ENCODE peak calls at places on chromosomes 2 and 18, in eight cellular contexts. J, M, V, F, T, K, X and Y are unnamed samples.
A peak's percentile ranks its signal among the peaks of the same experiment; 100 is the strongest.

GRCh38 chr2:39696838-39697237 is 31.1 kb downstream of the TMEM178A start:
- DNase-seq in V (no peak), F (no peak), K (peak; percentile 20), J (no peak), M (peak; percentile 33), T (no peak), X (no peak), Y (peak; percentile 59)

GRCh38 chr18:44747157-44747556 is 66.5 kb downstream of the SETBP1 start:
- DNase-seq in K (no peak), J (no peak), M (no peak), T (no peak), F (no peak), X (no peak), V (no peak), Y (no peak)

GRCh38 chr18:30860741-30861140 is 181.8 kb downstream of the DSC3 start:
- DNase-seq in J (no peak), V (no peak), K (no peak), T (no peak), F (no peak), X (no peak), M (no peak), Y (no peak)

GRCh38 chr18:27585602-27586173 is 400.6 kb upstream of the CHST9 start:
- DNase-seq in K (no peak), M (no peak), X (peak; percentile 20), F (no peak), J (no peak), V (no peak), T (no peak), Y (no peak)

GRCh38 chr18:39463986-39464385 is 1898.4 kb upstream of the CELF4 start:
- DNase-seq in M (peak; percentile 17), J (no peak), X (no peak), T (no peak), V (no peak), F (no peak), K (no peak), Y (no peak)

GRCh38 chr2:156445311-156446218 is 9.4 kb downstream of the GPD2 start:
- DNase-seq in F (no peak), J (no peak), V (no peak), X (no peak), M (no peak), K (peak; percentile 52), T (no peak), Y (peak; percentile 83)

GRCh38 chr2:122651236-122651635 is 895.8 kb downstream of the TSN start:
- DNase-seq in J (no peak), K (no peak), X (no peak), T (no peak), M (no peak), V (no peak), F (no peak), Y (no peak)

GRCh38 chr2:120264995-120265394 is 12.3 kb downstream of the RALB start:
- DNase-seq in J (no peak), T (no peak), V (no peak), M (no peak), K (no peak), X (no peak), F (no peak), Y (no peak)

GRCh38 chr2:214076527-214076926 is 334.3 kb upstream of the VWC2L start:
- DNase-seq in V (no peak), J (no peak), M (no peak), K (peak; percentile 75), T (no peak), F (no peak), X (no peak), Y (no peak)

GRCh38 chr2:113203901-113204519 is 30.2 kb downstream of the PSD4 start:
- DNase-seq in M (no peak), T (peak; percentile 60), X (peak; percentile 85), K (no peak), F (peak; percentile 76), V (no peak), J (peak; percentile 51), Y (no peak)

GRCh38 chr2:41207578-41207977 is 755.7 kb upstream of the SLC8A1 start:
- DNase-seq in M (no peak), F (no peak), J (no peak), T (no peak), V (no peak), K (no peak), X (no peak), Y (no peak)

GRCh38 chr18:50190926-50191325 is 4.0 kb downstream of the MYO5B start:
- DNase-seq in X (no peak), T (no peak), J (no peak), K (no peak), V (no peak), F (no peak), M (no peak), Y (no peak)

GRCh38 chr2:206085742-206086445 is at the start of gene INO80D:
- DNase-seq in V (peak; percentile 65), F (peak; percentile 80), X (peak; percentile 90), M (peak; percentile 48), K (peak; percentile 27), T (peak; percentile 66), J (peak; percentile 80), Y (peak; percentile 72)

GRCh38 chr2:6917071-6917760 is at the start of gene RNF144A:
- DNase-seq in V (no peak), F (peak; percentile 68), X (peak; percentile 88), T (peak; percentile 76), M (no peak), J (no peak), K (no peak), Y (no peak)
- H3K4me3 ChIP-seq in V (peak within 1 kb of the TSS; percentile 96), F (peak within 1 kb of the TSS; percentile 74), X (peak within 1 kb of the TSS; percentile 77), T (peak within 1 kb of the TSS; percentile 82), M (peak within 1 kb of the TSS; percentile 22), J (peak within 1 kb of the TSS; percentile 61), K (peak within 1 kb of the TSS; percentile 40), Y (peak within 1 kb of the TSS; percentile 53)

DNA sequence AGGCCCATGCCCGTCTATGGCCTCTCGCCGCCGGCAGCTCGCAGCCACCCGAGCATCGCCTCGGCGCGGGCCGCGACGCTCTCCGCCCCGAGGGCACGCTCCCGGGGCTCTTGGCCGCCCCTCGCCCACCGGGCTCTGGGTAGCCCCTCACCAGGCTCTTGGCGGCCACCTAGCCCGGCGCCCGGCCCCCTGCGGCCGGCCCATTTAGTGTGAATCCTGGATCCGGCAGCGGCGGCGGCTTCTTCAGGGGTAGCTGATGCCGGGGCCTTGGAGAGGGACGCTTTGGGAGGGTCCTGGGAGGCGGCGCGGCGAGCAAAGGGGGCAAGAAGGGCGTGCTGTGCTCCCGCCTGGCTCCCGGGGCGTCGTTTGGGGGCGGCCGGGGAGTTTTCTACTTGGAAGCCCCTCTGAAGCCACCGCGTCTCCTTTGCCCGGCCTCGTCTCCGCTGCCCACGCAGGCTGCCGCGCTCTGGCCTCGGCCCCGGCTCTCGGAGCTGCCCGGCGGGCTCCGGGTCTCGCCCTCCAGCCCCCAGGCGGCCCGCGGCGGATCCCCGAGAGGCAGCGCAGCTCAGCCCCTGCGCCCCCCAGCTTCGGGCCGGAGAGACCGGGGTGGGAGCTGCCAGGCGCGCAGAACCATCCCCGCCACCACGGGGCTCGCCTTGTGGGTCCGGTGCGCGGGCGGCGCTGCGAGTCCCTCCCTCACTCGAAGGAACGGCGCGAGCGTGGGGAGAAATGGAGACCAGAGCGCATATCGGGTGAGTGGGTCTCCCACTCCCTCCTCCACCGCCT is 521 bp downstream of the PIEZO2 start:
- DNase-seq in V (no peak), F (no peak), X (peak; percentile 49), T (no peak), K (no peak), J (no peak), M (no peak), Y (no peak)
- H3K4me3 ChIP-seq in V (peak overlapping the region; percentile 77), F (peak overlapping the region; percentile 44), X (peak overlapping the region; percentile 57), T (peak overlapping the region; percentile 4), K (peak overlapping the region; percentile 41), J (peak overlapping the region; percentile 60), M (peak overlapping the region; percentile 66), Y (peak overlapping the region; percentile 23)

GRCh38 chr2:45782436-45782835 is 131.0 kb downstream of the PRKCE start:
- DNase-seq in X (no peak), M (no peak), J (no peak), K (no peak), T (no peak), F (no peak), V (no peak), Y (no peak)

GRCh38 chr2:45782968-45783367 is 131.5 kb downstream of the PRKCE start:
- DNase-seq in T (no peak), M (no peak), J (no peak), V (no peak), K (no peak), X (peak; percentile 45), F (no peak), Y (no peak)

GRCh38 chr2:45780541-45781463 is 129.3 kb downstream of the PRKCE start:
- DNase-seq in V (no peak), M (no peak), J (no peak), F (no peak), T (no peak), K (no peak), X (no peak), Y (no peak)

GRCh38 chr2:45778720-45779171 is 127.3 kb downstream of the PRKCE start:
- DNase-seq in J (peak; percentile 65), X (peak; percentile 52), K (no peak), F (peak; percentile 82), T (no peak), V (no peak), M (no peak), Y (no peak)

GRCh38 chr2:45781464-45781811 is 130.0 kb downstream of the PRKCE start:
- DNase-seq in X (no peak), J (no peak), T (no peak), F (no peak), V (no peak), M (no peak), K (no peak), Y (no peak)
- H3K4me3 ChIP-seq in X (no peak overlapping the region), J (no peak overlapping the region), T (no peak overlapping the region), F (no peak overlapping the region), V (no peak overlapping the region), M (no peak overlapping the region), K (no peak overlapping the region), Y (no peak overlapping the region)

GRCh38 chr2:14750433-14750832 is 117.9 kb downstream of the LRATD1 start:
- DNase-seq in X (no peak), F (no peak), M (no peak), K (no peak), J (no peak), T (no peak), V (no peak), Y (no peak)

GRCh38 chr2:14746133-14746532 is 113.6 kb downstream of the LRATD1 start:
- DNase-seq in J (no peak), M (no peak), V (no peak), T (no peak), K (no peak), F (no peak), X (no peak), Y (no peak)

GRCh38 chr2:14749869-14750268 is 117.4 kb downstream of the LRATD1 start:
- DNase-seq in K (no peak), T (no peak), F (no peak), X (no peak), J (no peak), V (no peak), M (no peak), Y (peak; percentile 26)

GRCh38 chr2:14745288-14746076 is 113.0 kb downstream of the LRATD1 start:
- DNase-seq in T (no peak), K (no peak), X (no peak), J (no peak), F (no peak), V (no peak), M (no peak), Y (no peak)

DNA sequence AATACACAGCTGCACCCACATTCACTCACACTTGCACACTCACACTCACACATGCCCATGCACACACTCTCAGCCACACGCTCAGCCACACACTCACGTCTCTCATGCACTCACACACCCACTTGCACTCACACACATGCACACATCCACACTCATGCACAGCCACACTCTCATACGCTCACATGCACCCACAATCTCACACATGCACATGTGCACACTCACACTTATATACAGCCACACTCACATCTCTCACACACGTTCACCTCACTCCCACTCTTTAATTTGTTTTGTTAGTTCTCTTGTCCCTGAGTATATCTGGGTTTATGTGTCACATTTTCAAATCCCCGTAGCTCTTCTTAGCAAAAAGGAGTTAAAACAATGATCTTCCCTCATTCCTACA is 114.9 kb downstream of the LRATD1 start:
- DNase-seq in J (no peak), T (no peak), K (no peak), F (no peak), X (no peak), V (no peak), M (no peak), Y (no peak)
- H3K4me3 ChIP-seq in J (no peak overlapping the region), T (no peak overlapping the region), K (no peak overlapping the region), F (no peak overlapping the region), X (no peak overlapping the region), V (no peak overlapping the region), M (no peak overlapping the region), Y (no peak overlapping the region)